ENCODE peak calls at places on chromosomes 13 and 19, in nine cellular contexts. R is GM20000, S is neural progenitor cell, K is stomach, G is astrocyte of the spinal cord, Q is heart right ventricle, F is hepatocyte, O is cardiac muscle cell, C is esophagus squamous epithelium. D is an unnamed sample.

GRCh38 chr13:24618219-24618955 is 61.8 kb upstream of the ATP12A start:
- DNase-seq in R (peak; percentile 73), S (no peak), K (peak; percentile 37), G (no peak), Q (no peak), F (no peak), O (no peak), C (no peak), D (no peak)

GRCh38 chr19:12784394-12784870 is 6.9 kb upstream of the JUNB start:
- DNase-seq in R (no peak), S (no peak), K (no peak), G (no peak), Q (no peak), F (no peak), O (no peak), C (no peak), D (no peak)

GRCh38 chr13:110304256-110304655 is 2.7 kb downstream of the COL4A1 start:
- DNase-seq in R (no peak), S (no peak), K (no peak), G (no peak), Q (no peak), F (peak; percentile 35), O (peak; percentile 61), C (no peak), D (peak; percentile 84)

GRCh38 chr13:111957913-111958450 is 109.0 kb upstream of the SOX1 start:
- DNase-seq in R (no peak), S (no peak), K (peak; percentile 20), G (no peak), Q (no peak), F (no peak), O (no peak), C (no peak), D (no peak)

GRCh38 chr19:19526581-19527370 is 1.9 kb upstream of the YJEFN3 start:
- DNase-seq in R (peak; percentile 76), S (no peak), K (no peak), G (no peak), Q (no peak), F (no peak), O (no peak), C (no peak), D (no peak)

GRCh38 chr19:371501-372160 is 27.0 kb upstream of the MIER2 start:
- DNase-seq in R (no peak), S (no peak), K (no peak), G (no peak), Q (no peak), F (no peak), O (no peak), C (no peak), D (peak; percentile 37)

GRCh38 chr13:102724923-102725322 is 30.1 kb upstream of the METTL21C start:
- DNase-seq in R (peak; percentile 17), S (no peak), K (no peak), G (peak; percentile 49), Q (no peak), F (peak; percentile 22), O (peak; percentile 72), C (no peak), D (no peak)

GRCh38 chr13:79541426-79542049 is 60.6 kb downstream of the NDFIP2 start:
- DNase-seq in R (peak; percentile 24), S (peak; percentile 40), K (no peak), G (peak; percentile 81), Q (no peak), F (peak; percentile 60), O (peak; percentile 78), C (no peak), D (no peak)

GRCh38 chr13:29543230-29544215 is 52.0 kb downstream of the SLC7A1 start:
- DNase-seq in R (peak; percentile 78), S (no peak), K (no peak), G (peak; percentile 49), Q (no peak), F (peak; percentile 39), O (peak; percentile 29), C (no peak), D (no peak)

GRCh38 chr13:97753942-97754670 is 199.4 kb upstream of the IPO5 start:
- DNase-seq in R (no peak), S (peak; percentile 31), K (no peak), G (no peak), Q (no peak), F (no peak), O (no peak), C (no peak), D (no peak)
- TF ChIP-seq CTCF in R (no peak), S (peak; percentile 50), K (no peak), G (peak; percentile 5), Q (no peak), F (no peak), O (no peak), C (no peak), D (no peak)

GRCh38 chr13:51624207-51624606 is 39.9 kb downstream of the WDFY2 start:
- DNase-seq in R (no peak), S (no peak), K (no peak), G (no peak), Q (no peak), F (no peak), O (no peak), C (no peak), D (no peak)
- TF ChIP-seq CTCF in R (no peak), S (no peak), K (no peak), G (no peak), Q (no peak), F (no peak), O (no peak), C (no peak), D (no peak)

GRCh38 chr19:5997371-5997770 is 19.4 kb upstream of the RANBP3 start:
- DNase-seq in R (no peak), S (peak; percentile 53), K (no peak), G (no peak), Q (no peak), F (no peak), O (no peak), C (no peak), D (no peak)
- TF ChIP-seq CTCF in R (no peak), S (peak; percentile 53), K (no peak), G (peak; percentile 36), Q (no peak), F (peak; percentile 3), O (no peak), C (no peak), D (no peak)

DNA sequence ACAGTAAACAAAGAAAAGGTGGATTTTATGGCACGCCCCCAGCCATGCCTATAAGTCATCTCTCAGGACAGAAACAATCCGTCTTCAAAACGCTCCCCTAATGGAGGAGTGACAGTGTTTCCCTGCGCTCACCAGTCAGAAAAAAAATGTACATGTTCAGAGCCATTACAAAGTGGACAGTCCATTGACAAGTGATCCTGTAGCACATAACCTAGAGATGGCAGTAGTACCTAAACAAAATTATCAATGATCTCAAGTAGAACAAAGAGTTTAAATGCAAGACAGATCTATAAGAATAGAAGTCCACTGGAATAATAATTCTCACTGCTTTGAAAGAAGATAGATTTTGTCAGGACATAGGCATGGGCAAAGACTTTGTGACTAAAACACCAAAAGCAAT is 891.6 kb upstream of the MIR17HG start:
- DNase-seq in R (no peak), S (no peak), K (no peak), G (no peak), Q (no peak), F (no peak), O (peak; percentile 15), C (no peak), D (no peak)
- TF ChIP-seq CTCF in R (no peak), S (no peak), K (no peak), G (no peak), Q (no peak), F (no peak), O (no peak), C (no peak), D (no peak)

DNA sequence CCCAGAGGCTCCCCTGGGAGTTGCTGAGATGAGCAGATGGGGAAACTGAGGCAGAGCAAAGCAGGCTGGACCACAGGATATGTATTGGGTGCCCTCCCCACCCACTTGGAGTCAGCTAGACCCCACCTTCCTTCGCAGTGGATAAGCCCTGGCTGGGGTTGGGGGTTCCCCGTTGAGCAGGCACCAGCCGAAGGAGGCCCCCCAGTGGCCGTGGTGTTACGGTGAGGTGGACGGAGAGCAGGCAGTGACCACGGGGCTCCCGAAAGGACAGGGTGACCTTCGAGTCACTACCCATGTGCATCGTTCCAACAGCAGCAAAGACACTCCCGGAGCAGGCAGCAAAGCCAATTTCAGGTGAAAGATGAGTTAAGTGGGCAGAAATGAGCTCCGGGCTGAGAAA is 62.4 kb upstream of the ADGRE5 start:
- DNase-seq in R (peak; percentile 77), S (peak; percentile 36), K (no peak), G (no peak), Q (no peak), F (peak; percentile 19), O (no peak), C (no peak), D (no peak)
- TF ChIP-seq CTCF in R (peak; percentile 46), S (peak; percentile 48), K (no peak), G (peak; percentile 27), Q (peak; percentile 44), F (peak; percentile 5), O (peak; percentile 51), C (no peak), D (no peak)

GRCh38 chr19:47848871-47849473 is 10.1 kb upstream of the TPRX2 start:
- DNase-seq in R (no peak), S (peak; percentile 96), K (no peak), G (no peak), Q (no peak), F (peak; percentile 51), O (peak; percentile 46), C (no peak), D (no peak)
- TF ChIP-seq CTCF in R (peak; percentile 16), S (peak; percentile 79), K (no peak), G (peak; percentile 44), Q (peak; percentile 31), F (peak; percentile 58), O (peak; percentile 50), C (no peak), D (peak; percentile 9)

D was measured in sigmoid colon.